ENCODE peak calls at places on chromosomes 2 and 18, in nine cellular contexts. Q is HFFc6; D is left ventricle myocardium inferior; C is body of pancreas; U is H9; K is glutamatergic neuron; P is uterus; V is CD8-positive, alpha-beta T cell; A is HFF-Myc. Y is an unnamed sample.

GRCh38 chr2:82330104-82330503 is 2025.6 kb upstream of the LRRTM1 start:
- DNase-seq in C (no peak), V (no peak), P (no peak), K (no peak), U (no peak), Q (no peak), A (no peak), D (no peak), Y (no peak)

GRCh38 chr2:98295275-98295674 is 51.0 kb upstream of the CNGA3 start:
- DNase-seq in K (no peak), C (no peak), U (no peak), Q (no peak), D (no peak), A (no peak), V (no peak), P (no peak), Y (no peak)

GRCh38 chr2:36550006-36550405 is 48.0 kb downstream of the FEZ2 start:
- DNase-seq in Q (no peak), C (no peak), A (no peak), K (no peak), D (no peak), V (no peak), U (no peak), P (no peak), Y (no peak)

GRCh38 chr18:70991577-70991976 is 702.7 kb downstream of the SOCS6 start:
- DNase-seq in K (no peak), U (no peak), C (no peak), Q (no peak), D (no peak), A (no peak), V (no peak), P (no peak), Y (no peak)

GRCh38 chr2:196407675-196408265 is 231.7 kb upstream of the CCDC150 start:
- DNase-seq in C (no peak), D (no peak), P (no peak), Q (no peak), K (no peak), A (no peak), V (no peak), U (no peak), Y (no peak)

GRCh38 chr2:121790276-121790956 is 35.0 kb downstream of the TSN start:
- DNase-seq in C (no peak), V (no peak), U (no peak), P (no peak), A (peak; percentile 55), K (no peak), D (no peak), Q (peak; percentile 90), Y (no peak)

GRCh38 chr2:235433860-235434259 is 60.0 kb upstream of the AGAP1 start:
- DNase-seq in C (peak; percentile 82), V (no peak), P (peak; percentile 31), Q (peak; percentile 48), A (no peak), U (no peak), K (no peak), D (peak; percentile 61), Y (no peak)

GRCh38 chr2:153873062-153874048 is 1.6 kb downstream of the GALNT13 start:
- DNase-seq in U (peak; percentile 64), D (no peak), K (peak; percentile 30), Q (no peak), P (no peak), V (no peak), C (no peak), A (no peak), Y (no peak)

GRCh38 chr18:79572848-79573451 is 106.7 kb upstream of the CTDP1 start:
- DNase-seq in V (no peak), Q (no peak), P (peak; percentile 6), U (no peak), D (no peak), A (no peak), C (no peak), K (peak; percentile 3), Y (no peak)

GRCh38 chr2:58447586-58447985 is 206.5 kb upstream of the FANCL start:
- DNase-seq in V (no peak), P (no peak), A (no peak), D (no peak), U (no peak), K (no peak), Q (no peak), C (no peak), Y (no peak)

GRCh38 chr2:58449286-58450010 is 208.3 kb upstream of the FANCL start:
- DNase-seq in Q (no peak), U (no peak), P (no peak), C (no peak), V (no peak), D (no peak), K (no peak), A (no peak), Y (no peak)

GRCh38 chr2:58448845-58449244 is 207.7 kb upstream of the FANCL start:
- DNase-seq in V (no peak), A (no peak), P (no peak), D (no peak), K (no peak), Q (no peak), U (no peak), C (no peak), Y (no peak)

DNA sequence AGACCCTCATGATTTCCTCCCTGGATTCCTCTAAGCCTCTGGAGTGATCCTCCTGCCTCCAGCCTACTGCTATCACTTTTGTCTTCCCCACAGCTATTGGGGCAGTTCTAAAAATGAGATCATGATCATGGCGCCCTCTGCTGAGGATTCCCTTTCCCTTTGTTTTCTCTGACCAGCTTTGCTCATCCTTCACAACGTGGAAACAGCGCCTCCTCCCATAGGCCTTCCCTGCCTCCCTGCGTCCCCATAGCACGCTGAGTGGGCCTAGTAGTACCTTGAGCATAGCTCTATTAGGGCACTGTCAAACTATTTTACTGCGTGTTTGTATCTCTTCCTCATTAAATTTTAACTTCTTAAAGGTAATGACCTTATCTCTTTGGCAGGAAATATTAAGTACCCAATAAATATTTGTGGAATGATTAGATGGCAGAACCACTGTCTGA is 207.0 kb upstream of the FANCL start:
- DNase-seq in P (peak; percentile 23), Q (peak; percentile 63), C (peak; percentile 66), D (peak; percentile 20), K (peak; percentile 76), V (no peak), A (peak; percentile 50), U (peak; percentile 92), Y (no peak)
- TF ChIP-seq CTCF in P (peak; percentile 33), Q (peak; percentile 77), C (no peak), D (peak; percentile 59), K (peak; percentile 35), V (no peak), A (peak; percentile 71), U (peak; percentile 81), Y (no peak)

GRCh38 chr2:75290600-75291140 is 91.3 kb upstream of the TACR1 start:
- DNase-seq in D (no peak), K (no peak), A (no peak), U (no peak), P (no peak), C (no peak), Q (peak; percentile 43), V (no peak), Y (no peak)
- TF ChIP-seq CTCF in D (peak; percentile 24), K (no peak), A (peak; percentile 37), U (peak; percentile 61), P (no peak), C (no peak), Q (peak; percentile 73), V (no peak), Y (no peak)

GRCh38 chr2:218981390-218982311 is 3.3 kb downstream of the FEV start:
- DNase-seq in U (peak; percentile 61), D (no peak), K (peak; percentile 59), Q (no peak), A (no peak), C (peak; percentile 57), V (peak; percentile 35), P (peak; percentile 43), Y (no peak)

GRCh38 chr2:218980800-218981389 is 4.1 kb downstream of the FEV start:
- DNase-seq in K (no peak), Q (no peak), U (no peak), D (no peak), P (no peak), V (no peak), C (no peak), A (no peak), Y (no peak)

GRCh38 chr2:218983263-218983970 is 1.6 kb downstream of the FEV start:
- DNase-seq in A (no peak), P (no peak), V (no peak), U (no peak), C (no peak), D (no peak), Q (no peak), K (no peak), Y (no peak)

GRCh38 chr2:218983971-218984238 is 1.1 kb downstream of the FEV start:
- DNase-seq in P (no peak), Q (no peak), U (no peak), C (no peak), D (no peak), V (no peak), A (no peak), K (no peak), Y (no peak)

DNA sequence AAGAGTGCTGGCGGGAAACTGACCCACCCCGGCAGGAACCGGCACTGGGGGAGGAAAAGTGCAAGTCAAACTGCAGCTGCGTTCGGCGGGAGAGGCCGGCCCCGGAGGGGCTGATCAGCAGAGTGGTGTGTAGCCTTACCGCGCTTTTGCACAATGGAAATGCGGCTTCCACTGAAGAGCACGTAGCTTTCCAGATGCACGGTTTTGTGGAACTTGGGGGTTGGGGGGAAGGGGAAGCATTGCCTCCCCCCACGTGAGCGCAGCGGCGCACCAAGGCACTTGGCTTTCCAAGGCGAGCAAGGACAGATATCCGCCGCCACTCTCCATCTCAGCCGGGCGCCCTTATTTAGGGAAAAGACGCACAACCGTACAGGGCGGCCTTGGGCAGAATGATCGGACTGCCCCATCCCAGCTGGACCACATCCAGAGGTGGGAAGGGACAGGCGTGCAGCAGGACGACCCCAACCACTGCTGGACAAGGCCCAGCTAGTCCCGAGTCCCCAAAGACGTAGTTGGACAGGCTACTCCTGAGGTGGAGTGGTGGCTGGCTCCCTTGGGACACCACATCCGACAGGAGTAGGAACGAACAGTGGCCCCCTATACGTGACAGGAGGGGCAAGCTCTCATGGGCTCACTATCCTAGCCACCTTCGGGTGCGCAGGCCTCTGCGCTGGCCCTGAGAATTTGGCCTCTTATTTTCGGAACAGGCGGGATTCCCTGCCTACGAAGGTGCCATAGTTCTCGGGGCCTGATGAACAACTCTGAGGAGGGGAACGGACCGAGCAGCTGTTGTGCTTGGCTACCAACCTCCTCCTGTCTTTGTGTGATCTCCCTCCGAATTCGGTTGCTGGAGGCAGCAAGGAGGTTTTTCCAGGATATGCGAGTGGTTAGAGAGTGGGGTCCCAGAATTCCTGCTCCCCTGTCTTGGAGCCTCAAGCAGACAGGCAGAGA is 2.4 kb downstream of the FEV start:
- DNase-seq in V (no peak), K (no peak), P (no peak), Q (no peak), C (no peak), D (no peak), U (no peak), A (no peak), Y (no peak)
- TF ChIP-seq CTCF in V (no peak), K (no peak), P (no peak), Q (no peak), C (no peak), D (no peak), U (no peak), A (no peak), Y (no peak)

DNA sequence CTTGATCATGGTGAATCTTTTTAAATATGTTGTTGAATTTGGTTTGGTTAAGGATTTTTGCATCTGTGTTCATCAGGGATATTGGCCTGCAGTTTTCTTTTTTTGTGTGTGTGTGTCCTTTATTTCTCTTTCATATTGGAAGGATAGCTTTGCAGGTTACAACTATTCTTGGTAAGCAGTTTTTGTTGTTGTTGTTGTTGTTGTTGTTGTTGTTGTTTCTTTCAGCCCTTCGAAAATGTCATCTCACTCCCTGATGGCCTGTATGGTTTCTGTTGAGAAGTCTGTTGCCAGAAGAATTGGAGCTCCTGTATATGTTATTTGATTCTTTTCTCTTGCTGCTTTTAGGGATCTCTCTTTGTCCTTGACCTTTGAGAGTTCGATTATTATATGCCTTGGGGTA is 74.8 kb downstream of the SEMA4F start:
- DNase-seq in V (no peak), K (no peak), Q (no peak), C (no peak), P (no peak), U (no peak), A (no peak), D (no peak), Y (no peak)
- TF ChIP-seq CTCF in V (no peak), K (no peak), Q (no peak), C (no peak), P (no peak), U (no peak), A (no peak), D (no peak), Y (no peak)